ENCODE peak calls at places on chromosome 14, in ten cellular contexts. K is D721Med, O is cardiac muscle cell, Y is neural crest cell, Z is AG09319, W is coronary artery, J is GM12865, P is left ventricle myocardium inferior, Q is kidney epithelial cell, T is progenitor cell of endocrine pancreas. U is an unnamed sample.

GRCh38 chr14:104582005-104582404 is 2.4 kb downstream of the C14orf180 start:
- DNase-seq in K (no peak), O (no peak), Y (no peak), Z (no peak), W (peak), J (no peak), P (peak), Q (no peak), T (no peak), U (no peak)

GRCh38 chr14:71237556-71237955 is 330.3 kb downstream of the PCNX1 start:
- DNase-seq in K (no peak), O (no peak), Y (no peak), Z (no peak), W (no peak), J (no peak), P (no peak), Q (no peak), T (no peak), U (no peak)

GRCh38 chr14:79279645-79280399 is 931.5 kb downstream of the DIO2 start:
- DNase-seq in K (no peak), O (no peak), Y (peak), Z (no peak), W (no peak), J (no peak), P (no peak), Q (no peak), T (no peak), U (no peak)

GRCh38 chr14:85252011-85252410 is 277.9 kb upstream of the FLRT2 start:
- DNase-seq in K (no peak), O (peak), Y (no peak), Z (no peak), W (no peak), J (no peak), P (no peak), Q (no peak), T (no peak), U (no peak)

GRCh38 chr14:34987180-34987579 is 4.4 kb downstream of the SRP54 start:
- DNase-seq in K (no peak), O (no peak), Y (no peak), Z (no peak), W (no peak), J (no peak), P (no peak), Q (no peak), T (no peak), U (no peak)

GRCh38 chr14:77573964-77574363 is 42.5 kb downstream of the SPTLC2 start:
- DNase-seq in K (no peak), O (no peak), Y (no peak), Z (no peak), W (no peak), J (no peak), P (no peak), Q (no peak), T (no peak), U (no peak)

GRCh38 chr14:93893550-93894329 is 33.4 kb upstream of the FAM181A start:
- DNase-seq in K (no peak), O (no peak), Y (no peak), Z (no peak), W (no peak), J (no peak), P (no peak), Q (no peak), T (no peak), U (no peak)

GRCh38 chr14:97218336-97218712 is 421.1 kb downstream of the VRK1 start:
- DNase-seq in K (no peak), O (no peak), Y (peak), Z (no peak), W (no peak), J (no peak), P (no peak), Q (no peak), T (no peak), U (no peak)

GRCh38 chr14:64919215-64919614 is 5.0 kb downstream of the CHURC1 start:
- DNase-seq in K (no peak), O (no peak), Y (no peak), Z (no peak), W (no peak), J (no peak), P (no peak), Q (no peak), T (no peak), U (no peak)

GRCh38 chr14:92724516-92725340 is 23.7 kb downstream of the LGMN start:
- DNase-seq in K (no peak), O (peak), Y (no peak), Z (no peak), W (no peak), J (no peak), P (peak), Q (no peak), T (no peak), U (no peak)

GRCh38 chr14:99581371-99581770 is 22.6 kb downstream of the CCDC85C start:
- DNase-seq in K (no peak), O (no peak), Y (peak), Z (no peak), W (no peak), J (no peak), P (no peak), Q (no peak), T (no peak), U (no peak)

GRCh38 chr14:44639986-44640385 is 132.9 kb upstream of the FSCB start:
- DNase-seq in K (no peak), O (peak), Y (no peak), Z (no peak), W (no peak), J (no peak), P (no peak), Q (no peak), T (no peak), U (no peak)

GRCh38 chr14:87745507-87746118 is 247.4 kb downstream of the GALC start:
- DNase-seq in K (no peak), O (peak), Y (peak), Z (no peak), W (no peak), J (peak), P (no peak), Q (no peak), T (no peak), U (no peak)

GRCh38 chr14:103393687-103394626 is 8.7 kb downstream of the MARK3 start:
- DNase-seq in K (no peak), O (peak), Y (no peak), Z (no peak), W (no peak), J (peak), P (no peak), Q (no peak), T (no peak), U (no peak)

GRCh38 chr14:51321036-51321435 is 81.0 kb downstream of the TMX1 start:
- DNase-seq in K (no peak), O (no peak), Y (no peak), Z (no peak), W (no peak), J (no peak), P (no peak), Q (no peak), T (no peak), U (no peak)

GRCh38 chr14:90531497-90531896 is 134.7 kb downstream of the CALM1 start:
- DNase-seq in K (no peak), O (no peak), Y (no peak), Z (no peak), W (no peak), J (no peak), P (no peak), Q (no peak), T (no peak), U (no peak)

GRCh38 chr14:79044894-79045624 is 874.9 kb downstream of the NRXN3 start:
- DNase-seq in K (no peak), O (peak), Y (no peak), Z (no peak), W (no peak), J (no peak), P (no peak), Q (peak), T (no peak), U (no peak)

GRCh38 chr14:64634558-64634957 is 69.7 kb upstream of the PLEKHG3 start:
- DNase-seq in K (no peak), O (no peak), Y (no peak), Z (no peak), W (no peak), J (no peak), P (no peak), Q (no peak), T (no peak), U (no peak)

GRCh38 chr14:70448633-70449032 is 3.3 kb upstream of the ADAM21 start:
- DNase-seq in K (no peak), O (peak), Y (no peak), Z (peak), W (no peak), J (no peak), P (no peak), Q (no peak), T (no peak), U (no peak)

GRCh38 chr14:24349742-24350141 is 10.0 kb upstream of the RIPK3 start:
- DNase-seq in K (no peak), O (no peak), Y (no peak), Z (no peak), W (no peak), J (no peak), P (no peak), Q (no peak), T (no peak), U (no peak)

GRCh38 chr14:100304825-100305445 is 1.3 kb downstream of the SLC25A29 start:
- DNase-seq in K (no peak), O (peak), Y (no peak), Z (no peak), W (no peak), J (no peak), P (peak), Q (no peak), T (peak), U (no peak)

GRCh38 chr14:77181603-77182437 is at the start of gene TMEM63C:
- DNase-seq in K (peak), O (peak), Y (peak), Z (no peak), W (no peak), J (peak), P (no peak), Q (no peak), T (peak), U (no peak)

DNA sequence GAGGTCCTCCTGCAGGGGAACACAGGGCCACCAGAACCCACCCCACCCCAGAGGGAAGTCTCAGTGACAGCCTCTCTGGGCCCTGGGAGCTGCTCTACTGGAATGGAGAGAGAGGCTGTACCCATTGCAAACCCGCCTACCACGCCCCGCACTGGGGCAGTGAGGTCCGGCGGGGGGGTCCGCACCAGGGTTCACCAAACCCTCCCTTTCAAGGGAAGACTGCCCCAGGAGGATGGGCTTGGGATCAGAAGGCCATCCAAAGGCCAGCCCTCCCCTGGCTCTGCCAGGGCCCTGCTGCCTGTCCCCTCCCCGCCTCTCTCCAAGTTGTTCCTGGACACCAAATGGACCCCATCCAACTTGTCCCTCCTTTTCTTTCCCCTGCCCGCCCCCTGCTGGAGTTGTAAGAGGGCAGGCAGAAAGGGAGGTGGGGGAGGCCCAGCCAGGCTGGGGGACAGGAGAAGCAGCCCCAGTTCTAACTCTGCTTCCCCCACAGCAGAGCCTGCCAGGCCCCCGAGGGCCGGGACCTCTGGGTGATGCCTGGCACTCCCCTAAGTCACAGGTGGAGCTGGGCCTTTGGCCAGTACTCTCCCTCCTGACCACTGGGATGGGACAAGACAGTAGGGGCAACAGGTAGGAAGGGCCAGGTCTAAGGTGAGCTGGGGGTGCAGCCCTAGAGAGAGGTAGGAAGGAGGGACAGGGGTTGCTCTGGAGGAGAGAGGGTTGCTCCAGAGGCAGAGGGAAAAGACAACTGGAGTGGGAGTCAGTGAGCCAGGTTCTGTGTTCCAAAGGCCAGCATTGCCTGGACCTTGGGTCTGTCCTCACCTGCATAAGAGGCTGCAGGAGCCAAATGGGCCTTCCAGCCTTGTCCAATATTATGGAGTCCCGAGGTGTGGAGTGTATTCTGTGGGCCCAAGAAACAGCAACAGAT is 3.2 kb upstream of the DIO3 start:
- DNase-seq in K (no peak), O (peak), Y (no peak), Z (no peak), W (no peak), J (no peak), P (no peak), Q (no peak), T (no peak), U (no peak)
- TF ChIP-seq CTCF in K (no peak), O (peak), Y (no peak), Z (peak), W (no peak), J (no peak), P (no peak), Q (no peak), T (no peak), U (no peak)

GRCh38 chr14:54625158-54625557 is 58.2 kb downstream of the SAMD4A start:
- DNase-seq in K (no peak), O (peak), Y (no peak), Z (no peak), W (no peak), J (no peak), P (no peak), Q (no peak), T (no peak), U (no peak)
- TF ChIP-seq CTCF in K (no peak), O (no peak), Y (no peak), Z (no peak), W (no peak), J (no peak), P (no peak), Q (no peak), T (no peak), U (no peak)

GRCh38 chr14:36085861-36086260 is 90.7 kb downstream of the PTCSC3 start:
- DNase-seq in K (no peak), O (no peak), Y (no peak), Z (no peak), W (no peak), J (no peak), P (no peak), Q (no peak), T (no peak), U (no peak)

GRCh38 chr14:36086629-36087380 is 89.7 kb downstream of the PTCSC3 start:
- DNase-seq in K (no peak), O (no peak), Y (no peak), Z (no peak), W (no peak), J (no peak), P (no peak), Q (no peak), T (no peak), U (no peak)

GRCh38 chr14:36094963-36095362 is 81.6 kb downstream of the PTCSC3 start:
- DNase-seq in K (no peak), O (no peak), Y (no peak), Z (no peak), W (no peak), J (no peak), P (no peak), Q (no peak), T (no peak), U (no peak)

GRCh38 chr14:36096090-36096489 is 80.4 kb downstream of the PTCSC3 start:
- DNase-seq in K (no peak), O (no peak), Y (no peak), Z (no peak), W (no peak), J (no peak), P (no peak), Q (no peak), T (no peak), U (no peak)

GRCh38 chr14:36091096-36091495 is 85.4 kb downstream of the PTCSC3 start:
- DNase-seq in K (no peak), O (peak), Y (no peak), Z (peak), W (no peak), J (no peak), P (no peak), Q (peak), T (no peak), U (no peak)
- TF ChIP-seq CTCF in K (no peak), O (no peak), Y (no peak), Z (no peak), W (no peak), J (no peak), P (no peak), Q (no peak), T (no peak), U (no peak)

DNA sequence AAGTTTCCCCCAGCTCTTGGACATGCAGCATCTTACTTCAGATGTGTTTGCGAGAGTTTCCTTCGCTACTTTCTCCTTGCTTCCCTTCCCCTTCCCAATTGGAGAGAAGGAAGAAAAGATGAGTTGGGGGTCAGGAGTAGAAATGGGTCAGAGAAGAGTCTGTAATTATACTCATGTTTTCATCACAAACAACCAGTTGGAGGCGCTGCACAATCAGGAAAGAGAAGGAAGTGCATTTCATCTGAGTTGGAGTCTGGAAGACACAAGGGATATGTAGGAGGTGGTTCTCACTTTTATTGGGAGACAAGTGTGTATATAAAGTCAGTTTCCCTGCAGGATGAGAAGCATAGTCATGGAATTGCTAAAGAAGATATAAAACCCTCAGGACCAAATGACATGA is 31.3 kb upstream of the VSX2 start:
- DNase-seq in K (no peak), O (no peak), Y (no peak), Z (no peak), W (no peak), J (no peak), P (no peak), Q (no peak), T (no peak), U (no peak)
- TF ChIP-seq CTCF in K (peak), O (peak), Y (peak), Z (no peak), W (no peak), J (peak), P (no peak), Q (no peak), T (peak), U (no peak)

U was measured in natural killer cell.